ENCODE peak calls at places on chromosome 7, in five cellular contexts. E is tibial artery, Z is AG04450, Q is suprapubic skin, K is right cardiac atrium. V is an unnamed sample. For H3K9me3, the result is how much of the 10 kb centered on the place peaks cover.

GRCh38 chr7:147276783-147277370 is 1160.3 kb downstream of the CNTNAP2 start:
- DNase-seq in E (no peak), K (no peak), Q (no peak), Z (no peak), V (no peak)

GRCh38 chr7:17944720-17945119 is 4.4 kb upstream of the SNX13 start:
- DNase-seq in E (no peak), K (no peak), Q (no peak), Z (no peak), V (no peak)

GRCh38 chr7:112495820-112496462 is 15.2 kb downstream of the LSMEM1 start:
- DNase-seq in E (no peak), K (peak), Z (no peak), Q (peak), V (no peak)

GRCh38 chr7:83162402-83163256 is at the start of gene PCLO:
- DNase-seq in K (peak), Z (no peak), Q (peak), E (no peak), V (peak)

GRCh38 chr7:149773446-149774236 is at the start of gene ZNF467:
- DNase-seq in Z (no peak), K (peak), Q (peak), E (peak), V (peak)

GRCh38 chr7:105488219-105488571 is 33.9 kb downstream of the PUS7 start:
- DNase-seq in Z (no peak), Q (no peak), K (no peak), E (no peak), V (no peak)

GRCh38 chr7:111855842-111856227 is 293.5 kb upstream of the IMMP2L start:
- DNase-seq in K (no peak), Q (no peak), E (no peak), Z (no peak), V (no peak)

GRCh38 chr7:33692956-33693355 is 212.4 kb upstream of the BMPER start:
- DNase-seq in Q (no peak), K (no peak), E (no peak), Z (no peak), V (no peak)

GRCh38 chr7:33485746-33486491 is 356.6 kb downstream of the BBS9 start:
- DNase-seq in Q (no peak), Z (no peak), K (no peak), E (no peak), V (no peak)

GRCh38 chr7:33973235-33974015 is 68.1 kb downstream of the BMPER start:
- DNase-seq in Z (no peak), Q (no peak), K (no peak), E (no peak), V (no peak)

GRCh38 chr7:5063698-5064097 is 18.0 kb downstream of the RBAK start:
- DNase-seq in Z (no peak), K (no peak), E (no peak), Q (no peak), V (no peak)

GRCh38 chr7:5070206-5070605 is 24.5 kb downstream of the RBAK start:
- DNase-seq in Q (no peak), K (no peak), Z (no peak), E (no peak), V (no peak)

GRCh38 chr7:5064391-5065106 is 18.9 kb downstream of the RBAK start:
- DNase-seq in Z (no peak), K (no peak), E (no peak), Q (no peak), V (no peak)

GRCh38 chr7:5065107-5065407 is 19.4 kb downstream of the RBAK start:
- DNase-seq in K (no peak), Z (no peak), Q (no peak), E (no peak), V (no peak)
- H3K9me3 ChIP-seq in K (under half), Z (under half), Q (half or more), E (half or more), V (under half)

GRCh38 chr7:158527495-158527894 is 60.1 kb downstream of the PTPRN2 start:
- DNase-seq in Z (no peak), E (no peak), Q (no peak), K (no peak), V (no peak)
- H3K9me3 ChIP-seq in Z (half or more), E (under half), Q (under half), K (under half), V (under half)

GRCh38 chr7:27551803-27552202 is 110.9 kb downstream of the HIBADH start:
- DNase-seq in Z (no peak), E (no peak), K (no peak), Q (no peak), V (no peak)

GRCh38 chr7:27549621-27550020 is 113.1 kb downstream of the HIBADH start:
- DNase-seq in E (no peak), Z (no peak), K (no peak), Q (no peak), V (no peak)

GRCh38 chr7:27553288-27553687 is 109.4 kb downstream of the HIBADH start:
- DNase-seq in E (no peak), K (no peak), Z (no peak), Q (no peak), V (no peak)

GRCh38 chr7:27555670-27556069 is 107.0 kb downstream of the HIBADH start:
- DNase-seq in E (no peak), Q (no peak), K (no peak), Z (no peak), V (no peak)

GRCh38 chr7:27554826-27555225 is 107.9 kb downstream of the HIBADH start:
- DNase-seq in E (no peak), K (no peak), Z (no peak), Q (no peak), V (no peak)
- H3K9me3 ChIP-seq in E (under half), K (under half), Z (under half), Q (under half), V (under half)

DNA sequence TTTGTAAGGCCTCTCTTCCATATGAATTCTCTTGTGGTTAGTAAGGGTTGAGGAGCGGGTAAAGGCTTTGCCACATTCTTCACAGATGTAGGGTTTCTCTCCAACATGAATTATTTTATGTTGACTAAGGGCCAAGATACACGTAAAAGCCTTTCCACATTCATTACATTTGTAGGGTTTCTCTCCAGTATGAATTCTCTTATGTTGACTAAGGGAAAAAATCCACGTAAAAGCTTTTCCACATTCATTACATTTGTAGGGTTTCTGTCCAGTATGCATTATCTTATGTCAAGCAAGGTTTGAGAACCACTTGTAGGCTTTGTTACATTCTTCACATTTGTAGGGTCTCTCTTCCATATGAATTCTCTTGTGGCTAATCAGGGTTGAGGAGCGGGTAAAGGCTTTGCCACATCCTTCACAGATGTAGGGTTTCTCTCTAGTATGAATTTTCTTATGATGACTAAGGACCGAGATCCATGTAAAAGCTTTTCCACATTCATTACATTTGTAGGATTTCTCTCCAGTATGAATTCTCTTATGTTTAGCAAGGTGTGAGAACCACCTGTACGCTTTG is 493.0 kb downstream of the ZNF479 start:
- DNase-seq in E (no peak), K (no peak), Q (no peak), Z (no peak), V (no peak)
- H3K9me3 ChIP-seq in E (half or more), K (under half), Q (half or more), Z (under half), V (under half)